ENCODE peak calls at places on chromosomes 16 and 17, in nine cellular contexts. P is MV-4-11; R is HS-27A; D is HCEC 1CT; I is NCI-H187; M is GOT3; C is left ventricle myocardium inferior; W is naive thymus-derived CD8-positive, alpha-beta T cell; B is astrocyte of the cerebellum. Y is an unnamed sample.

GRCh38 chr17:28086519-28086918 is 44.0 kb downstream of the NLK start:
- DNase-seq in C (no peak), M (no peak), I (no peak), D (peak), R (no peak), P (no peak), B (no peak), W (no peak), Y (no peak)

GRCh38 chr16:49835116-49835880 is 20.6 kb downstream of the ZNF423 start:
- DNase-seq in W (no peak), M (no peak), I (no peak), D (no peak), R (no peak), C (no peak), P (no peak), B (no peak), Y (no peak)

GRCh38 chr17:78724544-78724943 is 57.5 kb downstream of the CYTH1 start:
- DNase-seq in D (no peak), C (no peak), M (no peak), B (no peak), R (no peak), P (no peak), I (no peak), W (no peak), Y (no peak)

GRCh38 chr17:49996495-49997255 is 1.7 kb upstream of the DLX3 start:
- DNase-seq in D (no peak), M (peak), C (peak), P (peak), B (no peak), W (peak), R (peak), I (no peak), Y (no peak)

GRCh38 chr16:89557230-89557935 is 3.1 kb upstream of the RPL13 start:
- DNase-seq in M (no peak), P (peak), D (peak), B (peak), R (no peak), W (peak), C (peak), I (peak), Y (peak)

GRCh38 chr16:67430504-67431076 is 331 bp upstream of the HSD11B2 start:
- DNase-seq in R (no peak), W (no peak), B (no peak), I (no peak), P (no peak), D (no peak), M (no peak), C (peak), Y (no peak)

GRCh38 chr16:77002644-77003043 is 188.3 kb upstream of the MON1B start:
- DNase-seq in W (no peak), R (no peak), D (no peak), M (no peak), I (no peak), C (no peak), P (peak), B (no peak), Y (no peak)

GRCh38 chr17:17205368-17206148 is 575 bp downstream of the PLD6 start:
- DNase-seq in I (no peak), D (peak), B (no peak), C (peak), R (peak), P (peak), M (no peak), W (peak), Y (no peak)

GRCh38 chr17:21119247-21119944 is 7.4 kb upstream of the DHRS7B start:
- DNase-seq in C (peak), M (no peak), W (peak), I (no peak), R (no peak), D (peak), B (peak), P (peak), Y (peak)

GRCh38 chr17:80152057-80152831 is 5.3 kb upstream of the EIF4A3 start:
- DNase-seq in P (peak), W (no peak), M (no peak), R (no peak), B (no peak), I (no peak), C (no peak), D (no peak), Y (no peak)

GRCh38 chr16:71358464-71359031 is at the start of gene CALB2:
- DNase-seq in D (peak), W (peak), P (no peak), I (no peak), M (peak), R (no peak), C (peak), B (peak), Y (no peak)

GRCh38 chr17:11898526-11899235 is 98.6 kb downstream of the ZNF18 start:
- DNase-seq in M (no peak), D (peak), R (no peak), B (no peak), C (no peak), I (no peak), P (no peak), W (no peak), Y (no peak)

GRCh38 chr16:81066700-81067099 is 10.3 kb downstream of the C16orf46 start:
- DNase-seq in C (no peak), M (no peak), D (no peak), P (no peak), R (no peak), B (no peak), W (no peak), I (no peak), Y (no peak)